ENCODE peak calls at places on chromosome 4, in ten cellular contexts. W, O, T, Z, C, I, S, M, V and P are unnamed samples.

GRCh38 chr4:76434901-76435688 is at the start of gene SHROOM3:
- DNase-seq in W (no peak), I (no peak), M (no peak), Z (no peak), C (no peak), S (no peak), V (no peak), O (no peak), T (no peak), P (peak)

GRCh38 chr4:61350932-61351331 is 150.8 kb downstream of the ADGRL3 start:
- DNase-seq in T (no peak), O (no peak), S (no peak), W (no peak), V (no peak), M (no peak), C (no peak), I (no peak), Z (no peak), P (no peak)

GRCh38 chr4:176833416-176833815 is 40.7 kb upstream of the VEGFC start:
- DNase-seq in M (no peak), O (no peak), T (no peak), W (no peak), C (no peak), I (peak), Z (no peak), S (peak), V (no peak), P (no peak)

GRCh38 chr4:173990126-173990878 is 293.2 kb downstream of the FBXO8 start:
- DNase-seq in C (no peak), Z (no peak), I (peak), S (peak), T (no peak), M (no peak), W (no peak), O (peak), V (peak), P (peak)

GRCh38 chr4:61220556-61220955 is 20.4 kb downstream of the ADGRL3 start:
- DNase-seq in V (no peak), C (no peak), T (no peak), O (no peak), W (no peak), M (no peak), S (no peak), Z (no peak), I (no peak), P (no peak)

GRCh38 chr4:146340798-146341197 is 126.5 kb downstream of the REELD1 start:
- DNase-seq in S (peak), W (no peak), I (peak), C (no peak), T (no peak), V (peak), Z (no peak), O (no peak), M (no peak), P (peak)

GRCh38 chr4:144579411-144580020 is 66.4 kb upstream of the HHIP start:
- DNase-seq in O (no peak), W (no peak), C (no peak), I (peak), Z (no peak), T (no peak), V (peak), S (peak), M (no peak), P (peak)

GRCh38 chr4:187294861-187295260 is 571.2 kb upstream of the FAT1 start:
- DNase-seq in M (no peak), T (no peak), I (peak), W (no peak), Z (no peak), O (no peak), C (no peak), V (peak), S (peak), P (no peak)

GRCh38 chr4:54587516-54587915 is 70.2 kb upstream of the KIT start:
- DNase-seq in M (no peak), S (no peak), O (no peak), I (no peak), V (no peak), Z (no peak), C (no peak), T (no peak), W (no peak), P (no peak)

GRCh38 chr4:41913509-41913908 is 21.7 kb upstream of the TMEM33 start:
- DNase-seq in S (peak), Z (no peak), C (no peak), V (no peak), I (no peak), O (no peak), M (no peak), T (no peak), W (no peak), P (no peak)

GRCh38 chr4:177339794-177340374 is 30.2 kb downstream of the NEIL3 start:
- DNase-seq in O (peak), C (no peak), V (peak), Z (no peak), I (peak), T (peak), W (no peak), S (peak), M (no peak), P (peak)

GRCh38 chr4:10403633-10404445 is 53.4 kb downstream of the ZNF518B start:
- DNase-seq in O (peak), C (no peak), W (no peak), S (peak), V (peak), I (peak), M (no peak), Z (no peak), T (no peak), P (peak)

GRCh38 chr4:27318740-27319139 is 458.1 kb downstream of the STIM2 start:
- DNase-seq in C (no peak), Z (no peak), M (peak), W (no peak), T (peak), O (peak), I (peak), V (peak), S (peak), P (peak)

GRCh38 chr4:37453361-37454262 is 209.1 kb downstream of the NWD2 start:
- DNase-seq in W (peak), T (no peak), M (peak), V (no peak), S (no peak), I (no peak), O (peak), Z (peak), C (peak), P (peak)

GRCh38 chr4:82984459-82984858 is 26.2 kb downstream of the LIN54 start:
- DNase-seq in T (no peak), Z (no peak), O (peak), S (peak), I (peak), C (no peak), M (no peak), W (no peak), V (peak), P (peak)

GRCh38 chr4:68855771-68856170 is 40.0 kb downstream of the UGT2B10 start:
- DNase-seq in T (no peak), C (no peak), Z (no peak), V (no peak), M (no peak), I (no peak), W (no peak), S (no peak), O (no peak), P (no peak)

GRCh38 chr4:31538877-31539276 is 818.7 kb downstream of the PCDH7 start:
- DNase-seq in T (no peak), M (no peak), C (no peak), O (no peak), Z (no peak), W (no peak), I (no peak), S (no peak), V (no peak), P (no peak)

GRCh38 chr4:25986807-25987206 is 72.8 kb downstream of the SMIM20 start:
- DNase-seq in O (no peak), Z (no peak), M (no peak), V (no peak), T (no peak), W (no peak), I (no peak), S (no peak), C (peak), P (no peak)

GRCh38 chr4:47287735-47288134 is 175.8 kb downstream of the COMMD8 start:
- DNase-seq in O (peak), C (no peak), Z (no peak), I (peak), M (no peak), T (no peak), S (peak), W (no peak), V (peak), P (peak)

GRCh38 chr4:122606364-122607043 is 14.4 kb downstream of the IL21 start:
- DNase-seq in I (no peak), Z (no peak), C (no peak), S (no peak), M (no peak), O (peak), V (no peak), T (no peak), W (no peak), P (no peak)

GRCh38 chr4:123597586-123597985 is 201.0 kb downstream of the SPRY1 start:
- DNase-seq in S (no peak), I (peak), V (peak), M (no peak), Z (no peak), T (no peak), W (no peak), C (no peak), O (no peak), P (peak)

GRCh38 chr4:75733369-75733768 is 9.0 kb downstream of the USO1 start:
- DNase-seq in W (no peak), I (peak), C (no peak), M (no peak), V (peak), Z (no peak), S (peak), O (no peak), T (no peak), P (peak)

GRCh38 chr4:16289872-16290554 is 63.7 kb upstream of the TAPT1 start:
- DNase-seq in Z (no peak), C (no peak), I (peak), S (peak), T (no peak), M (no peak), O (peak), V (peak), W (no peak), P (peak)
- TF ChIP-seq CTCF in Z (no peak), C (peak), I (peak), S (peak), T (peak), M (peak), O (peak), V (peak), W (peak), P (peak)

GRCh38 chr4:6891436-6892170 is 18.0 kb upstream of the TBC1D14 start:
- DNase-seq in S (no peak), W (no peak), T (no peak), V (peak), C (no peak), O (peak), M (no peak), I (no peak), Z (no peak), P (no peak)

GRCh38 chr4:6893449-6894085 is 16.1 kb upstream of the TBC1D14 start:
- DNase-seq in M (peak), I (peak), S (no peak), O (peak), W (no peak), T (no peak), Z (no peak), V (peak), C (no peak), P (peak)

GRCh38 chr4:6892909-6893202 is 16.8 kb upstream of the TBC1D14 start:
- DNase-seq in C (no peak), V (no peak), W (no peak), I (no peak), T (no peak), O (no peak), Z (no peak), M (no peak), S (no peak), P (no peak)

GRCh38 chr4:6894086-6894478 is 15.5 kb upstream of the TBC1D14 start:
- DNase-seq in O (no peak), Z (no peak), I (no peak), T (no peak), V (no peak), C (no peak), S (no peak), W (no peak), M (no peak), P (no peak)

DNA sequence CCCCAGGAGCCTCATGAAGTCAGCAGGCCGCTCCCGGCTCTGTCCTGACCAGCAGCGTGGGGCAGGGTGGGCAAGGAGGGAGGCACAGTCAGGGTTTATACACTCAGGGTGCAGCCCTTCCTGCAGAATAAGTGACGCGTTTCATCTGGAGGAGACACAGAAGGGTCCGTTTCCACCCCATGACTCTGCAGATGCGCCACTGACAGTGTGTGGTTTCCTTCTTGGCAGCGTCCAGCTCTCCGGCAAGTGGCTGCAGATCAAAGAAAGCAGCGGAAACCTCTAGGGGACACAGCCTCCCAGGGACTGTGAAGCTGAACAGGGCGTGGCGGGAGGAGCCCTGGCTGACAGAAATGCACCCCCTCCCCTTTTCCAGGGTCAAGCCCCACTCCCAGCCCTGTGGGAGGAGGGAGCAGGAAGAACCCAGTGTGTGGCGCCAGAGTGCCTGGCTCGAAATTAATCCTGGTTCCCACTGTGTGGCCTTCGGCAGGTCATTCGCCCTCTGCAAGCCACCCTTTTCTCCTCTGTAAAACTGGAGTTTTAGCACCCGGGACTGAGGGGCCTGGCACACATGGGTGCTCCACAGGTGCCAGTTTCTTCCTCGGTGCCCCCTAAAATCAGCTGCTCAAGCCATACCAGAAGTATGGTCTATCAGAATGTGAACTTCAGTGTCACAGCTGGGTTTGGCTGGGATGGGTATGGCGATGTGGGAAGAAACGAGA is 17.3 kb upstream of the TBC1D14 start:
- DNase-seq in V (peak), C (peak), W (no peak), O (peak), I (peak), M (peak), Z (no peak), T (no peak), S (peak), P (peak)
- TF ChIP-seq CTCF in V (peak), C (peak), W (no peak), O (peak), I (peak), M (no peak), Z (no peak), T (peak), S (no peak), P (peak)

DNA sequence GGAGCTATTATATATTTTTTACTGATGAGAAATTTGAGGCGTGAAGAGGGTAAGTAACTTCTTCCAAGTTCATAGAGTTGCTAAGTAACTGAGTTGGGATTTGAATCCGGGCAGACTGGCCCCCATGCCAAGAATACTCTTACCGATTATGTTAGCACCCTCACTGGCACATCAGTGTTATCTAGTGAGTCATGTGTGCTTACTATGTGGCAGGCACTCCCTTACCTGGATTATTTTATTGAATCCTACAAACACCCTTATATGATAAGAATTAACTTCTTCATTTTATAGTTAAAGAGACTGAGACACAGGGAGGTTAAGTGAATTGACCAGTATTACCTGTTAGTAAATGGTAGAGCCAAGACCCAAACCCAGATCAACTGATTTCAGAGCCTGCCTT is 20.9 kb downstream of the MTHFD2L start:
- DNase-seq in W (no peak), M (no peak), C (no peak), I (no peak), Z (no peak), T (no peak), V (no peak), S (no peak), O (no peak), P (no peak)
- TF ChIP-seq CTCF in W (no peak), M (no peak), C (no peak), I (no peak), Z (no peak), T (no peak), V (no peak), S (no peak), O (no peak), P (no peak)

DNA sequence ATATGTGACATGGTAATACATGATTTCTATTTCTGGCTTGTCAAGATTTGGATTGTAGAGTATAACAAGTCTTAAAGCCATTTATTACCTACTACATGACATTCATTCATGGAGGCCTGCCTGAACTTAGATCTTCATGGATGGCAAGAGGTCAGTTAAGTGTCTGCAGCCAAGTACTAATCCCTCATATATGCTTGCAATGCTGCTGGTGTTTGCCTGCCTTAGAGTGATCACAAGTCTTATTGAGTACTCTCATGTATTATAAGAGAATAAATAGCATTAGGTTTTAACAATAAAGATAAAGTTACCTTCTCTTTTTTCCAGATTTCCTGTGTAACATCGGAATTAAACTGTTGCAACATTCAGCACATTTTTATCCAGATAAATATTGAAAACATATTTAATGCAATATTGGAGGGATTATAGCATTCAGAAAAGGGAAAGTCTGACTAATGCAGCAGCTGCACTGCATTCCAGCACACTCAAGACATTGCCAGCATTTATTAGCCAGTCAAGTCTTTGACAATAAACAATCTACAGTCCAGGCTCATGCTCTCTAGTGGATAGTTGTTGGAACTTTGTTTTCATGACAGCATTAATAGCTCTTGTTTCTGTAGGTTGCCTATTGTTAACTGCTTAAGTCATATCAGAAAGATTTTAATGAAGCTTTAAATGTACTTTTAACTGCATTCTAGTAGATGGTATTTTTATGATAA is 737.1 kb downstream of the FAT4 start:
- DNase-seq in M (no peak), I (peak), C (no peak), S (peak), O (no peak), V (peak), T (peak), Z (no peak), W (no peak), P (peak)
- TF ChIP-seq CTCF in M (no peak), I (peak), C (peak), S (peak), O (no peak), V (peak), T (peak), Z (no peak), W (no peak), P (peak)

GRCh38 chr4:11548529-11549176 is 120.0 kb upstream of the HS3ST1 start:
- DNase-seq in W (no peak), S (no peak), V (peak), Z (no peak), I (no peak), C (no peak), M (no peak), T (no peak), O (no peak), P (peak)
- TF ChIP-seq CTCF in W (no peak), S (no peak), V (no peak), Z (no peak), I (no peak), C (no peak), M (no peak), T (no peak), O (no peak), P (no peak)

GRCh38 chr4:66558651-66559050 is 888.4 kb upstream of the EPHA5 start:
- DNase-seq in Z (no peak), W (no peak), O (no peak), T (no peak), I (peak), S (no peak), M (no peak), V (no peak), C (no peak), P (peak)

GRCh38 chr4:66562276-66562806 is 892.1 kb upstream of the EPHA5 start:
- DNase-seq in T (no peak), S (no peak), M (no peak), V (no peak), O (no peak), W (no peak), C (no peak), Z (no peak), I (peak), P (peak)

GRCh38 chr4:66554844-66555243 is 884.6 kb upstream of the EPHA5 start:
- DNase-seq in M (no peak), I (no peak), Z (no peak), W (no peak), V (no peak), O (no peak), T (no peak), C (no peak), S (no peak), P (no peak)

GRCh38 chr4:66555301-66555700 is 885.0 kb upstream of the EPHA5 start:
- DNase-seq in V (peak), O (no peak), T (no peak), S (no peak), Z (no peak), I (peak), M (no peak), W (no peak), C (no peak), P (peak)

GRCh38 chr4:66556651-66557278 is 886.5 kb upstream of the EPHA5 start:
- DNase-seq in Z (no peak), V (no peak), C (no peak), M (no peak), S (no peak), I (no peak), W (no peak), T (no peak), O (no peak), P (no peak)
- TF ChIP-seq CTCF in Z (no peak), V (no peak), C (no peak), M (no peak), S (no peak), I (no peak), W (no peak), T (no peak), O (no peak), P (no peak)

GRCh38 chr4:118684873-118685811 is at the start of gene METTL14:
- DNase-seq in O (peak), Z (peak), I (peak), V (peak), M (peak), S (peak), T (peak), W (peak), C (peak), P (peak)
- TF ChIP-seq CTCF in O (no peak), Z (no peak), I (peak), V (peak), M (no peak), S (no peak), T (peak), W (no peak), C (peak), P (no peak)